ENCODE peak calls at places on chromosome 15, in five cellular contexts. J, C, H, F and N are unnamed samples.

GRCh38 chr15:39621961-39622360 is 41.1 kb downstream of the THBS1 start:
- DNase-seq in C (no peak), J (no peak), H (no peak), F (no peak), N (peak)

GRCh38 chr15:82847703-82848102 is 38.3 kb downstream of the WHAMM start:
- DNase-seq in J (no peak), C (no peak), H (no peak), F (no peak), N (no peak)

GRCh38 chr15:35173444-35174118 is 88.5 kb upstream of the NANOGP8 start:
- DNase-seq in C (no peak), J (no peak), H (no peak), F (no peak), N (no peak)

GRCh38 chr15:61556037-61556648 is 327.0 kb upstream of the RORA start:
- DNase-seq in C (no peak), J (peak), F (no peak), H (peak), N (no peak)

GRCh38 chr15:79219393-79220056 is 63.0 kb upstream of the ANKRD34C start:
- DNase-seq in F (no peak), H (no peak), J (no peak), C (no peak), N (no peak)

GRCh38 chr15:63093486-63094205 is 28.0 kb upstream of the LACTB start:
- DNase-seq in H (peak), F (peak), J (peak), C (peak), N (peak)

GRCh38 chr15:39621210-39621609 is 40.3 kb downstream of the THBS1 start:
- DNase-seq in J (no peak), H (no peak), F (no peak), C (no peak), N (peak)

GRCh38 chr15:80577552-80578205 is 117.4 kb upstream of the ABHD17C start:
- DNase-seq in F (no peak), C (no peak), J (no peak), H (no peak), N (no peak)

GRCh38 chr15:72116680-72117447 is 1.1 kb downstream of the MYO9A start:
- DNase-seq in J (no peak), H (no peak), F (peak), C (no peak), N (peak)

GRCh38 chr15:31373096-31373865 is 46.6 kb downstream of the KLF13 start:
- DNase-seq in J (no peak), H (no peak), F (no peak), C (no peak), N (no peak)

GRCh38 chr15:33581032-33581431 is 270.3 kb downstream of the RYR3 start:
- DNase-seq in J (no peak), F (no peak), C (no peak), H (no peak), N (no peak)

GRCh38 chr15:60737217-60737616 is 258.3 kb upstream of the ICE2 start:
- DNase-seq in F (no peak), J (no peak), C (no peak), H (no peak), N (no peak)

GRCh38 chr15:33074942-33075341 is 119.6 kb downstream of the FMN1 start:
- DNase-seq in C (no peak), J (no peak), F (no peak), H (no peak), N (no peak)

GRCh38 chr15:26731965-26732364 is 40.9 kb downstream of the GABRB3 start:
- DNase-seq in J (no peak), H (no peak), F (no peak), C (no peak), N (no peak)

GRCh38 chr15:73694419-73694818 is 10.2 kb downstream of the CD276 start:
- DNase-seq in F (no peak), H (peak), C (no peak), J (no peak), N (no peak)

GRCh38 chr15:99305761-99306505 is 54.7 kb downstream of the LRRC28 start:
- DNase-seq in H (no peak), J (no peak), C (no peak), F (peak), N (peak)

GRCh38 chr15:74405823-74406222 is 27.9 kb downstream of the SEMA7A start:
- DNase-seq in J (no peak), H (no peak), C (no peak), F (no peak), N (no peak)

GRCh38 chr15:36371509-36371908 is 207.9 kb upstream of the CDIN1 start:
- DNase-seq in J (no peak), F (no peak), C (no peak), H (no peak), N (no peak)

GRCh38 chr15:33135355-33135781 is 59.1 kb downstream of the FMN1 start:
- DNase-seq in C (no peak), H (no peak), J (no peak), F (peak), N (peak)

GRCh38 chr15:31082771-31083393 is 18.6 kb downstream of the TRPM1 start:
- DNase-seq in H (no peak), J (no peak), C (no peak), F (no peak), N (no peak)

GRCh38 chr15:23472678-23473077 is 25.6 kb upstream of the GOLGA6L2 start:
- DNase-seq in H (no peak), J (no peak), F (peak), C (no peak), N (no peak)

GRCh38 chr15:42080585-42081462 is 13.5 kb downstream of the PLA2G4D start:
- DNase-seq in C (peak), J (no peak), F (no peak), H (no peak), N (no peak)

GRCh38 chr15:101193063-101193712 is 58.7 kb downstream of the CHSY1 start:
- DNase-seq in J (no peak), C (no peak), H (no peak), F (no peak), N (peak)

GRCh38 chr15:95994418-95994817 is 336.1 kb upstream of the NR2F2 start:
- DNase-seq in F (no peak), C (no peak), J (no peak), H (no peak), N (no peak)

GRCh38 chr15:90901799-90902655 is 1.1 kb upstream of the MAN2A2 start:
- DNase-seq in C (peak), F (peak), H (peak), J (peak), N (peak)

GRCh38 chr15:31352911-31353811 is 26.5 kb downstream of the KLF13 start:
- DNase-seq in F (peak), H (peak), J (no peak), C (peak), N (peak)

GRCh38 chr15:25238716-25239470 is 199.9 kb downstream of the UBE3A start:
- DNase-seq in C (no peak), H (no peak), J (no peak), F (no peak), N (no peak)